ENCODE peak calls at places on chromosomes 2 and 18, in nine cellular contexts. One of them, this sample, is unnamed.

GRCh38 chr2:132667716-132668115 is 2.3 kb downstream of the LYPD1 start:
- DNase-seq in foreskin fibroblast: no peak
- DNase-seq in activated T-cell treated with anti-CD3 and anti-CD28 coated beads, Interleukin-2, amount 50 U/mL, for 72 hours: no peak
- DNase-seq in stimulated activated CD4-positive, alpha-beta T cell treated with anti-CD3 and anti-CD28 coated beads, Interleukin-1b, Interleukin-23, amount 100 ng/mL, for 24 hours: no peak
- DNase-seq in CD4-positive, alpha-beta T cell: no peak
- DNase-seq in left ventricle myocardium superior: no peak
- DNase-seq in astrocyte of the cerebellum: no peak
- DNase-seq in SHP77 treated with DMSO at 0.1 percent for 48 hours: no peak
- DNase-seq in anterior cingulate cortex: no peak
- DNase-seq in this sample: no peak

GRCh38 chr2:9805435-9806297 is 37.6 kb upstream of the TAF1B start:
- DNase-seq in astrocyte of the cerebellum: no peak
- DNase-seq in CD4-positive, alpha-beta T cell: no peak
- DNase-seq in foreskin fibroblast: no peak
- DNase-seq in activated T-cell treated with anti-CD3 and anti-CD28 coated beads, Interleukin-2, amount 50 U/mL, for 72 hours: no peak
- DNase-seq in SHP77 treated with DMSO at 0.1 percent for 48 hours: no peak
- DNase-seq in stimulated activated CD4-positive, alpha-beta T cell treated with anti-CD3 and anti-CD28 coated beads, Interleukin-1b, Interleukin-23, amount 100 ng/mL, for 24 hours: no peak
- DNase-seq in anterior cingulate cortex: no peak
- DNase-seq in left ventricle myocardium superior: no peak
- DNase-seq in this sample: no peak

GRCh38 chr2:25312958-25313710 is 28.6 kb downstream of the DNMT3A start:
- DNase-seq in stimulated activated CD4-positive, alpha-beta T cell treated with anti-CD3 and anti-CD28 coated beads, Interleukin-1b, Interleukin-23, amount 100 ng/mL, for 24 hours: no peak
- DNase-seq in left ventricle myocardium superior: peak
- DNase-seq in CD4-positive, alpha-beta T cell: no peak
- DNase-seq in anterior cingulate cortex: no peak
- DNase-seq in foreskin fibroblast: no peak
- DNase-seq in astrocyte of the cerebellum: no peak
- DNase-seq in activated T-cell treated with anti-CD3 and anti-CD28 coated beads, Interleukin-2, amount 50 U/mL, for 72 hours: no peak
- DNase-seq in SHP77 treated with DMSO at 0.1 percent for 48 hours: no peak
- DNase-seq in this sample: no peak

GRCh38 chr18:29652797-29653196 is 1389.7 kb downstream of the DSC3 start:
- DNase-seq in activated T-cell treated with anti-CD3 and anti-CD28 coated beads, Interleukin-2, amount 50 U/mL, for 72 hours: no peak
- DNase-seq in foreskin fibroblast: no peak
- DNase-seq in CD4-positive, alpha-beta T cell: no peak
- DNase-seq in stimulated activated CD4-positive, alpha-beta T cell treated with anti-CD3 and anti-CD28 coated beads, Interleukin-1b, Interleukin-23, amount 100 ng/mL, for 24 hours: no peak
- DNase-seq in SHP77 treated with DMSO at 0.1 percent for 48 hours: no peak
- DNase-seq in left ventricle myocardium superior: no peak
- DNase-seq in anterior cingulate cortex: no peak
- DNase-seq in astrocyte of the cerebellum: no peak
- DNase-seq in this sample: no peak

GRCh38 chr2:69518836-69519235 is 81.6 kb upstream of the NFU1 start:
- DNase-seq in stimulated activated CD4-positive, alpha-beta T cell treated with anti-CD3 and anti-CD28 coated beads, Interleukin-1b, Interleukin-23, amount 100 ng/mL, for 24 hours: no peak
- DNase-seq in astrocyte of the cerebellum: no peak
- DNase-seq in SHP77 treated with DMSO at 0.1 percent for 48 hours: no peak
- DNase-seq in CD4-positive, alpha-beta T cell: no peak
- DNase-seq in activated T-cell treated with anti-CD3 and anti-CD28 coated beads, Interleukin-2, amount 50 U/mL, for 72 hours: no peak
- DNase-seq in left ventricle myocardium superior: peak
- DNase-seq in foreskin fibroblast: no peak
- DNase-seq in anterior cingulate cortex: no peak
- DNase-seq in this sample: peak

GRCh38 chr2:159290289-159290907 is 3.9 kb upstream of the WDSUB1 start:
- DNase-seq in astrocyte of the cerebellum: peak
- DNase-seq in CD4-positive, alpha-beta T cell: no peak
- DNase-seq in foreskin fibroblast: peak
- DNase-seq in anterior cingulate cortex: no peak
- DNase-seq in activated T-cell treated with anti-CD3 and anti-CD28 coated beads, Interleukin-2, amount 50 U/mL, for 72 hours: peak
- DNase-seq in stimulated activated CD4-positive, alpha-beta T cell treated with anti-CD3 and anti-CD28 coated beads, Interleukin-1b, Interleukin-23, amount 100 ng/mL, for 24 hours: no peak
- DNase-seq in SHP77 treated with DMSO at 0.1 percent for 48 hours: peak
- DNase-seq in left ventricle myocardium superior: no peak
- DNase-seq in this sample: peak

GRCh38 chr18:68734311-68734710 is 19.4 kb upstream of the TMX3 start:
- DNase-seq in anterior cingulate cortex: no peak
- DNase-seq in astrocyte of the cerebellum: no peak
- DNase-seq in stimulated activated CD4-positive, alpha-beta T cell treated with anti-CD3 and anti-CD28 coated beads, Interleukin-1b, Interleukin-23, amount 100 ng/mL, for 24 hours: no peak
- DNase-seq in activated T-cell treated with anti-CD3 and anti-CD28 coated beads, Interleukin-2, amount 50 U/mL, for 72 hours: no peak
- DNase-seq in foreskin fibroblast: no peak
- DNase-seq in CD4-positive, alpha-beta T cell: no peak
- DNase-seq in SHP77 treated with DMSO at 0.1 percent for 48 hours: no peak
- DNase-seq in left ventricle myocardium superior: no peak
- DNase-seq in this sample: no peak

GRCh38 chr18:55998071-55998522 is 410.1 kb upstream of the TCF4 start:
- DNase-seq in left ventricle myocardium superior: peak
- DNase-seq in SHP77 treated with DMSO at 0.1 percent for 48 hours: no peak
- DNase-seq in foreskin fibroblast: peak
- DNase-seq in astrocyte of the cerebellum: peak
- DNase-seq in stimulated activated CD4-positive, alpha-beta T cell treated with anti-CD3 and anti-CD28 coated beads, Interleukin-1b, Interleukin-23, amount 100 ng/mL, for 24 hours: no peak
- DNase-seq in anterior cingulate cortex: no peak
- DNase-seq in activated T-cell treated with anti-CD3 and anti-CD28 coated beads, Interleukin-2, amount 50 U/mL, for 72 hours: no peak
- DNase-seq in CD4-positive, alpha-beta T cell: no peak
- DNase-seq in this sample: no peak

GRCh38 chr2:238143239-238143951 is 4.9 kb downstream of the KLHL30 start:
- DNase-seq in CD4-positive, alpha-beta T cell: no peak
- DNase-seq in astrocyte of the cerebellum: no peak
- DNase-seq in foreskin fibroblast: peak
- DNase-seq in activated T-cell treated with anti-CD3 and anti-CD28 coated beads, Interleukin-2, amount 50 U/mL, for 72 hours: no peak
- DNase-seq in left ventricle myocardium superior: peak
- DNase-seq in SHP77 treated with DMSO at 0.1 percent for 48 hours: no peak
- DNase-seq in stimulated activated CD4-positive, alpha-beta T cell treated with anti-CD3 and anti-CD28 coated beads, Interleukin-1b, Interleukin-23, amount 100 ng/mL, for 24 hours: no peak
- DNase-seq in anterior cingulate cortex: no peak
- DNase-seq in this sample: peak

GRCh38 chr2:73993376-73993775 is 8.7 kb downstream of the TET3 start:
- DNase-seq in activated T-cell treated with anti-CD3 and anti-CD28 coated beads, Interleukin-2, amount 50 U/mL, for 72 hours: no peak
- DNase-seq in astrocyte of the cerebellum: no peak
- DNase-seq in left ventricle myocardium superior: no peak
- DNase-seq in anterior cingulate cortex: no peak
- DNase-seq in foreskin fibroblast: no peak
- DNase-seq in CD4-positive, alpha-beta T cell: no peak
- DNase-seq in SHP77 treated with DMSO at 0.1 percent for 48 hours: no peak
- DNase-seq in stimulated activated CD4-positive, alpha-beta T cell treated with anti-CD3 and anti-CD28 coated beads, Interleukin-1b, Interleukin-23, amount 100 ng/mL, for 24 hours: no peak
- DNase-seq in this sample: no peak

GRCh38 chr2:1698188-1698945 is 45.9 kb downstream of the PXDN start:
- DNase-seq in stimulated activated CD4-positive, alpha-beta T cell treated with anti-CD3 and anti-CD28 coated beads, Interleukin-1b, Interleukin-23, amount 100 ng/mL, for 24 hours: no peak
- DNase-seq in CD4-positive, alpha-beta T cell: no peak
- DNase-seq in foreskin fibroblast: no peak
- DNase-seq in astrocyte of the cerebellum: no peak
- DNase-seq in anterior cingulate cortex: no peak
- DNase-seq in left ventricle myocardium superior: no peak
- DNase-seq in SHP77 treated with DMSO at 0.1 percent for 48 hours: no peak
- DNase-seq in activated T-cell treated with anti-CD3 and anti-CD28 coated beads, Interleukin-2, amount 50 U/mL, for 72 hours: no peak
- DNase-seq in this sample: no peak

GRCh38 chr18:10591891-10592290 is 66.1 kb downstream of the NAPG start:
- DNase-seq in stimulated activated CD4-positive, alpha-beta T cell treated with anti-CD3 and anti-CD28 coated beads, Interleukin-1b, Interleukin-23, amount 100 ng/mL, for 24 hours: no peak
- DNase-seq in SHP77 treated with DMSO at 0.1 percent for 48 hours: no peak
- DNase-seq in left ventricle myocardium superior: no peak
- DNase-seq in CD4-positive, alpha-beta T cell: no peak
- DNase-seq in activated T-cell treated with anti-CD3 and anti-CD28 coated beads, Interleukin-2, amount 50 U/mL, for 72 hours: no peak
- DNase-seq in astrocyte of the cerebellum: no peak
- DNase-seq in anterior cingulate cortex: no peak
- DNase-seq in foreskin fibroblast: no peak
- DNase-seq in this sample: no peak

GRCh38 chr2:160358051-160358450 is 135.6 kb downstream of the RBMS1 start:
- DNase-seq in SHP77 treated with DMSO at 0.1 percent for 48 hours: no peak
- DNase-seq in stimulated activated CD4-positive, alpha-beta T cell treated with anti-CD3 and anti-CD28 coated beads, Interleukin-1b, Interleukin-23, amount 100 ng/mL, for 24 hours: no peak
- DNase-seq in foreskin fibroblast: peak
- DNase-seq in activated T-cell treated with anti-CD3 and anti-CD28 coated beads, Interleukin-2, amount 50 U/mL, for 72 hours: no peak
- DNase-seq in CD4-positive, alpha-beta T cell: no peak
- DNase-seq in anterior cingulate cortex: no peak
- DNase-seq in astrocyte of the cerebellum: no peak
- DNase-seq in left ventricle myocardium superior: no peak
- DNase-seq in this sample: no peak

GRCh38 chr2:133789743-133790142 is 221.5 kb upstream of the NCKAP5 start:
- DNase-seq in SHP77 treated with DMSO at 0.1 percent for 48 hours: no peak
- DNase-seq in stimulated activated CD4-positive, alpha-beta T cell treated with anti-CD3 and anti-CD28 coated beads, Interleukin-1b, Interleukin-23, amount 100 ng/mL, for 24 hours: no peak
- DNase-seq in astrocyte of the cerebellum: no peak
- DNase-seq in CD4-positive, alpha-beta T cell: no peak
- DNase-seq in foreskin fibroblast: no peak
- DNase-seq in anterior cingulate cortex: no peak
- DNase-seq in left ventricle myocardium superior: no peak
- DNase-seq in activated T-cell treated with anti-CD3 and anti-CD28 coated beads, Interleukin-2, amount 50 U/mL, for 72 hours: no peak
- DNase-seq in this sample: no peak

GRCh38 chr2:234178309-234179030 is 128.0 kb downstream of the SPP2 start:
- DNase-seq in foreskin fibroblast: no peak
- DNase-seq in left ventricle myocardium superior: no peak
- DNase-seq in SHP77 treated with DMSO at 0.1 percent for 48 hours: no peak
- DNase-seq in CD4-positive, alpha-beta T cell: no peak
- DNase-seq in activated T-cell treated with anti-CD3 and anti-CD28 coated beads, Interleukin-2, amount 50 U/mL, for 72 hours: no peak
- DNase-seq in astrocyte of the cerebellum: peak
- DNase-seq in anterior cingulate cortex: no peak
- DNase-seq in stimulated activated CD4-positive, alpha-beta T cell treated with anti-CD3 and anti-CD28 coated beads, Interleukin-1b, Interleukin-23, amount 100 ng/mL, for 24 hours: no peak
- DNase-seq in this sample: no peak

GRCh38 chr18:75421656-75422055 is 5.8 kb downstream of the SMIM21 start:
- DNase-seq in left ventricle myocardium superior: no peak
- DNase-seq in SHP77 treated with DMSO at 0.1 percent for 48 hours: no peak
- DNase-seq in astrocyte of the cerebellum: no peak
- DNase-seq in foreskin fibroblast: no peak
- DNase-seq in stimulated activated CD4-positive, alpha-beta T cell treated with anti-CD3 and anti-CD28 coated beads, Interleukin-1b, Interleukin-23, amount 100 ng/mL, for 24 hours: no peak
- DNase-seq in anterior cingulate cortex: no peak
- DNase-seq in activated T-cell treated with anti-CD3 and anti-CD28 coated beads, Interleukin-2, amount 50 U/mL, for 72 hours: no peak
- DNase-seq in CD4-positive, alpha-beta T cell: no peak
- DNase-seq in this sample: no peak

GRCh38 chr2:20175267-20175666 is 49.7 kb downstream of the SDC1 start:
- DNase-seq in activated T-cell treated with anti-CD3 and anti-CD28 coated beads, Interleukin-2, amount 50 U/mL, for 72 hours: no peak
- DNase-seq in anterior cingulate cortex: no peak
- DNase-seq in astrocyte of the cerebellum: no peak
- DNase-seq in SHP77 treated with DMSO at 0.1 percent for 48 hours: no peak
- DNase-seq in left ventricle myocardium superior: no peak
- DNase-seq in CD4-positive, alpha-beta T cell: no peak
- DNase-seq in stimulated activated CD4-positive, alpha-beta T cell treated with anti-CD3 and anti-CD28 coated beads, Interleukin-1b, Interleukin-23, amount 100 ng/mL, for 24 hours: no peak
- DNase-seq in foreskin fibroblast: no peak
- DNase-seq in this sample: no peak

GRCh38 chr2:42618116-42618515 is 49.7 kb downstream of the MTA3 start:
- DNase-seq in astrocyte of the cerebellum: no peak
- DNase-seq in left ventricle myocardium superior: no peak
- DNase-seq in activated T-cell treated with anti-CD3 and anti-CD28 coated beads, Interleukin-2, amount 50 U/mL, for 72 hours: no peak
- DNase-seq in foreskin fibroblast: no peak
- DNase-seq in CD4-positive, alpha-beta T cell: no peak
- DNase-seq in anterior cingulate cortex: no peak
- DNase-seq in SHP77 treated with DMSO at 0.1 percent for 48 hours: no peak
- DNase-seq in stimulated activated CD4-positive, alpha-beta T cell treated with anti-CD3 and anti-CD28 coated beads, Interleukin-1b, Interleukin-23, amount 100 ng/mL, for 24 hours: no peak
- DNase-seq in this sample: no peak

GRCh38 chr2:234483568-234484251 is 13.2 kb downstream of the ARL4C start:
- DNase-seq in activated T-cell treated with anti-CD3 and anti-CD28 coated beads, Interleukin-2, amount 50 U/mL, for 72 hours: peak
- DNase-seq in left ventricle myocardium superior: no peak
- DNase-seq in foreskin fibroblast: no peak
- DNase-seq in stimulated activated CD4-positive, alpha-beta T cell treated with anti-CD3 and anti-CD28 coated beads, Interleukin-1b, Interleukin-23, amount 100 ng/mL, for 24 hours: peak
- DNase-seq in anterior cingulate cortex: no peak
- DNase-seq in CD4-positive, alpha-beta T cell: peak
- DNase-seq in astrocyte of the cerebellum: no peak
- DNase-seq in SHP77 treated with DMSO at 0.1 percent for 48 hours: no peak
- DNase-seq in this sample: no peak

GRCh38 chr18:79868811-79869541 is 71.2 kb downstream of the KCNG2 start:
- DNase-seq in stimulated activated CD4-positive, alpha-beta T cell treated with anti-CD3 and anti-CD28 coated beads, Interleukin-1b, Interleukin-23, amount 100 ng/mL, for 24 hours: no peak
- DNase-seq in anterior cingulate cortex: no peak
- DNase-seq in CD4-positive, alpha-beta T cell: no peak
- DNase-seq in left ventricle myocardium superior: peak
- DNase-seq in foreskin fibroblast: no peak
- DNase-seq in activated T-cell treated with anti-CD3 and anti-CD28 coated beads, Interleukin-2, amount 50 U/mL, for 72 hours: no peak
- DNase-seq in astrocyte of the cerebellum: no peak
- DNase-seq in SHP77 treated with DMSO at 0.1 percent for 48 hours: no peak
- DNase-seq in this sample: no peak

GRCh38 chr18:13136689-13137040 is 81.9 kb upstream of the LDLRAD4 start:
- DNase-seq in CD4-positive, alpha-beta T cell: no peak
- DNase-seq in left ventricle myocardium superior: peak
- DNase-seq in anterior cingulate cortex: no peak
- DNase-seq in stimulated activated CD4-positive, alpha-beta T cell treated with anti-CD3 and anti-CD28 coated beads, Interleukin-1b, Interleukin-23, amount 100 ng/mL, for 24 hours: no peak
- DNase-seq in SHP77 treated with DMSO at 0.1 percent for 48 hours: no peak
- DNase-seq in foreskin fibroblast: no peak
- DNase-seq in astrocyte of the cerebellum: no peak
- DNase-seq in activated T-cell treated with anti-CD3 and anti-CD28 coated beads, Interleukin-2, amount 50 U/mL, for 72 hours: peak
- DNase-seq in this sample: no peak

GRCh38 chr18:7388752-7389151 is 157.9 kb downstream of the LRRC30 start:
- DNase-seq in anterior cingulate cortex: no peak
- DNase-seq in foreskin fibroblast: no peak
- DNase-seq in left ventricle myocardium superior: no peak
- DNase-seq in stimulated activated CD4-positive, alpha-beta T cell treated with anti-CD3 and anti-CD28 coated beads, Interleukin-1b, Interleukin-23, amount 100 ng/mL, for 24 hours: no peak
- DNase-seq in activated T-cell treated with anti-CD3 and anti-CD28 coated beads, Interleukin-2, amount 50 U/mL, for 72 hours: no peak
- DNase-seq in SHP77 treated with DMSO at 0.1 percent for 48 hours: no peak
- DNase-seq in CD4-positive, alpha-beta T cell: no peak
- DNase-seq in astrocyte of the cerebellum: no peak
- DNase-seq in this sample: no peak

GRCh38 chr2:191038241-191038725 is 24.3 kb upstream of the STAT1 start:
- DNase-seq in activated T-cell treated with anti-CD3 and anti-CD28 coated beads, Interleukin-2, amount 50 U/mL, for 72 hours: no peak
- DNase-seq in foreskin fibroblast: peak
- DNase-seq in left ventricle myocardium superior: no peak
- DNase-seq in astrocyte of the cerebellum: no peak
- DNase-seq in stimulated activated CD4-positive, alpha-beta T cell treated with anti-CD3 and anti-CD28 coated beads, Interleukin-1b, Interleukin-23, amount 100 ng/mL, for 24 hours: no peak
- DNase-seq in SHP77 treated with DMSO at 0.1 percent for 48 hours: no peak
- DNase-seq in anterior cingulate cortex: no peak
- DNase-seq in CD4-positive, alpha-beta T cell: no peak
- DNase-seq in this sample: no peak

GRCh38 chr2:137190411-137191190 is 425.3 kb downstream of the THSD7B start:
- DNase-seq in astrocyte of the cerebellum: no peak
- DNase-seq in activated T-cell treated with anti-CD3 and anti-CD28 coated beads, Interleukin-2, amount 50 U/mL, for 72 hours: no peak
- DNase-seq in SHP77 treated with DMSO at 0.1 percent for 48 hours: no peak
- DNase-seq in stimulated activated CD4-positive, alpha-beta T cell treated with anti-CD3 and anti-CD28 coated beads, Interleukin-1b, Interleukin-23, amount 100 ng/mL, for 24 hours: no peak
- DNase-seq in anterior cingulate cortex: no peak
- DNase-seq in left ventricle myocardium superior: peak
- DNase-seq in CD4-positive, alpha-beta T cell: no peak
- DNase-seq in foreskin fibroblast: peak
- DNase-seq in this sample: no peak

GRCh38 chr2:11698009-11698922 is 28.3 kb upstream of the NTSR2 start:
- DNase-seq in left ventricle myocardium superior: peak
- DNase-seq in CD4-positive, alpha-beta T cell: no peak
- DNase-seq in stimulated activated CD4-positive, alpha-beta T cell treated with anti-CD3 and anti-CD28 coated beads, Interleukin-1b, Interleukin-23, amount 100 ng/mL, for 24 hours: no peak
- DNase-seq in SHP77 treated with DMSO at 0.1 percent for 48 hours: peak
- DNase-seq in activated T-cell treated with anti-CD3 and anti-CD28 coated beads, Interleukin-2, amount 50 U/mL, for 72 hours: no peak
- DNase-seq in anterior cingulate cortex: no peak
- DNase-seq in foreskin fibroblast: peak
- DNase-seq in astrocyte of the cerebellum: no peak
- DNase-seq in this sample: no peak

GRCh38 chr2:147806846-147807245 is 38.0 kb upstream of the ACVR2A start:
- DNase-seq in activated T-cell treated with anti-CD3 and anti-CD28 coated beads, Interleukin-2, amount 50 U/mL, for 72 hours: no peak
- DNase-seq in SHP77 treated with DMSO at 0.1 percent for 48 hours: no peak
- DNase-seq in foreskin fibroblast: no peak
- DNase-seq in left ventricle myocardium superior: no peak
- DNase-seq in CD4-positive, alpha-beta T cell: no peak
- DNase-seq in stimulated activated CD4-positive, alpha-beta T cell treated with anti-CD3 and anti-CD28 coated beads, Interleukin-1b, Interleukin-23, amount 100 ng/mL, for 24 hours: no peak
- DNase-seq in anterior cingulate cortex: no peak
- DNase-seq in astrocyte of the cerebellum: no peak
- DNase-seq in this sample: no peak

GRCh38 chr2:194223173-194223670 is 1433.8 kb upstream of the SLC39A10 start:
- DNase-seq in stimulated activated CD4-positive, alpha-beta T cell treated with anti-CD3 and anti-CD28 coated beads, Interleukin-1b, Interleukin-23, amount 100 ng/mL, for 24 hours: no peak
- DNase-seq in CD4-positive, alpha-beta T cell: no peak
- DNase-seq in astrocyte of the cerebellum: no peak
- DNase-seq in left ventricle myocardium superior: no peak
- DNase-seq in activated T-cell treated with anti-CD3 and anti-CD28 coated beads, Interleukin-2, amount 50 U/mL, for 72 hours: no peak
- DNase-seq in foreskin fibroblast: no peak
- DNase-seq in anterior cingulate cortex: no peak
- DNase-seq in SHP77 treated with DMSO at 0.1 percent for 48 hours: no peak
- DNase-seq in this sample: no peak

GRCh38 chr2:192151848-192152247 is 42.9 kb downstream of the TMEFF2 start:
- DNase-seq in foreskin fibroblast: peak
- DNase-seq in left ventricle myocardium superior: no peak
- DNase-seq in SHP77 treated with DMSO at 0.1 percent for 48 hours: peak
- DNase-seq in anterior cingulate cortex: no peak
- DNase-seq in CD4-positive, alpha-beta T cell: no peak
- DNase-seq in activated T-cell treated with anti-CD3 and anti-CD28 coated beads, Interleukin-2, amount 50 U/mL, for 72 hours: no peak
- DNase-seq in stimulated activated CD4-positive, alpha-beta T cell treated with anti-CD3 and anti-CD28 coated beads, Interleukin-1b, Interleukin-23, amount 100 ng/mL, for 24 hours: no peak
- DNase-seq in astrocyte of the cerebellum: peak
- DNase-seq in this sample: peak

GRCh38 chr18:10169064-10169562 is 255.3 kb downstream of the VAPA start:
- DNase-seq in anterior cingulate cortex: no peak
- DNase-seq in activated T-cell treated with anti-CD3 and anti-CD28 coated beads, Interleukin-2, amount 50 U/mL, for 72 hours: no peak
- DNase-seq in left ventricle myocardium superior: no peak
- DNase-seq in foreskin fibroblast: peak
- DNase-seq in astrocyte of the cerebellum: peak
- DNase-seq in stimulated activated CD4-positive, alpha-beta T cell treated with anti-CD3 and anti-CD28 coated beads, Interleukin-1b, Interleukin-23, amount 100 ng/mL, for 24 hours: no peak
- DNase-seq in SHP77 treated with DMSO at 0.1 percent for 48 hours: peak
- DNase-seq in CD4-positive, alpha-beta T cell: no peak
- DNase-seq in this sample: no peak

GRCh38 chr2:136118819-136119716 is 1.1 kb upstream of the CXCR4 start:
- DNase-seq in stimulated activated CD4-positive, alpha-beta T cell treated with anti-CD3 and anti-CD28 coated beads, Interleukin-1b, Interleukin-23, amount 100 ng/mL, for 24 hours: peak
- DNase-seq in CD4-positive, alpha-beta T cell: peak
- DNase-seq in foreskin fibroblast: no peak
- DNase-seq in activated T-cell treated with anti-CD3 and anti-CD28 coated beads, Interleukin-2, amount 50 U/mL, for 72 hours: peak
- DNase-seq in astrocyte of the cerebellum: no peak
- DNase-seq in anterior cingulate cortex: no peak
- DNase-seq in left ventricle myocardium superior: peak
- DNase-seq in SHP77 treated with DMSO at 0.1 percent for 48 hours: peak
- DNase-seq in this sample: no peak

GRCh38 chr2:181738074-181738473 is 57.8 kb upstream of the NEUROD1 start:
- DNase-seq in foreskin fibroblast: peak
- DNase-seq in stimulated activated CD4-positive, alpha-beta T cell treated with anti-CD3 and anti-CD28 coated beads, Interleukin-1b, Interleukin-23, amount 100 ng/mL, for 24 hours: no peak
- DNase-seq in CD4-positive, alpha-beta T cell: no peak
- DNase-seq in SHP77 treated with DMSO at 0.1 percent for 48 hours: no peak
- DNase-seq in left ventricle myocardium superior: no peak
- DNase-seq in anterior cingulate cortex: no peak
- DNase-seq in astrocyte of the cerebellum: no peak
- DNase-seq in activated T-cell treated with anti-CD3 and anti-CD28 coated beads, Interleukin-2, amount 50 U/mL, for 72 hours: no peak
- DNase-seq in this sample: no peak